ENCODE peak calls at places on chromosomes 3 and 15, in six cellular contexts. E is mesendoderm; D is uterus; L is dorsolateral prefrontal cortex; X is aorta; K is CD4-positive, CD25-positive, alpha-beta regulatory T cell. Z is an unnamed sample.

GRCh38 chr3:53834429-53835095 is 11.7 kb downstream of the CHDH start:
- DNase-seq in E (no peak), D (no peak), L (no peak), X (no peak), K (no peak), Z (no peak)

GRCh38 chr3:4994823-4995499 is 15.7 kb downstream of the BHLHE40 start:
- DNase-seq in E (peak; percentile 81), D (peak; percentile 66), L (no peak), X (peak; percentile 93), K (no peak), Z (no peak)

GRCh38 chr3:48405343-48405881 is 24.5 kb downstream of the PLXNB1 start:
- DNase-seq in E (no peak), D (no peak), L (no peak), X (peak; percentile 52), K (no peak), Z (no peak)

GRCh38 chr3:89113887-89114840 is 6.7 kb downstream of the EPHA3 start:
- DNase-seq in E (peak; percentile 88), D (peak; percentile 57), L (peak; percentile 27), X (peak; percentile 62), K (no peak), Z (peak; percentile 80)

GRCh38 chr3:13590841-13591515 is 42.1 kb downstream of the FBLN2 start:
- DNase-seq in E (no peak), D (no peak), L (peak; percentile 53), X (no peak), K (no peak), Z (no peak)

GRCh38 chr3:62604301-62604700 is 231.0 kb upstream of the FEZF2 start:
- DNase-seq in E (no peak), D (no peak), L (no peak), X (no peak), K (no peak), Z (peak; percentile 1)

GRCh38 chr15:74784854-74785715 is 3.2 kb downstream of the CSK start:
- DNase-seq in E (no peak), D (no peak), L (no peak), X (no peak), K (no peak), Z (no peak)

GRCh38 chr3:17023006-17023664 is 138.4 kb downstream of the PLCL2 start:
- DNase-seq in E (no peak), D (no peak), L (no peak), X (no peak), K (no peak), Z (no peak)

GRCh38 chr3:70933105-70933810 is 620.8 kb upstream of the MDFIC2 start:
- DNase-seq in E (no peak), D (no peak), L (no peak), X (no peak), K (no peak), Z (peak; percentile 22)

GRCh38 chr15:77148191-77148590 is 77.3 kb upstream of the TSPAN3 start:
- DNase-seq in E (no peak), D (no peak), L (no peak), X (no peak), K (no peak), Z (no peak)

GRCh38 chr3:63654246-63654645 is 1.8 kb downstream of the SNTN start:
- DNase-seq in E (no peak), D (no peak), L (no peak), X (no peak), K (no peak), Z (no peak)

GRCh38 chr3:195455789-195456188 is 13.0 kb upstream of the ACAP2 start:
- DNase-seq in E (no peak), D (no peak), L (no peak), X (no peak), K (no peak), Z (no peak)

DNA sequence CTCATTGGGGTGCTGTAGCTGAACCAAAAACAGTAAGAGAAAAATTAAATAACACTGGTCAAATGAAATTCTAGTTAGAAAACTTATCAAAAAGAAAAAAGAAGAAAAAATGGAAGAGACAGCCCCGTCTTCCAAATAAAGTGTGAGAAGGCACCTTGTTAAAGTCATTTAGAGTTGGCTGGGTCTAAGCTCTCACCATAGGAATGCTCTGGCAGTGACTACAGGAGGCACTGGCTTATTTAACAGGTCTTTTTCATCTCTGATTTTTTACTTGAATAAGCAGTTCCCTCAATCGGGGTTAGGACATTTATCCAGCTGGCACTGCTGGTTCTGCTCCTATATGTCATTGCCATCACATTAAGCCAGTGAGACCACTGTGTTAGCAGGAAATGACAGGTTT is 1.6 kb upstream of the ABI3BP start:
- DNase-seq in E (no peak), D (no peak), L (no peak), X (no peak), K (no peak), Z (no peak)
- H3K27ac ChIP-seq in E (no peak overlapping the region), D (no peak overlapping the region), L (no peak overlapping the region), X (no peak overlapping the region), K (no peak overlapping the region), Z (no peak overlapping the region)

DNA sequence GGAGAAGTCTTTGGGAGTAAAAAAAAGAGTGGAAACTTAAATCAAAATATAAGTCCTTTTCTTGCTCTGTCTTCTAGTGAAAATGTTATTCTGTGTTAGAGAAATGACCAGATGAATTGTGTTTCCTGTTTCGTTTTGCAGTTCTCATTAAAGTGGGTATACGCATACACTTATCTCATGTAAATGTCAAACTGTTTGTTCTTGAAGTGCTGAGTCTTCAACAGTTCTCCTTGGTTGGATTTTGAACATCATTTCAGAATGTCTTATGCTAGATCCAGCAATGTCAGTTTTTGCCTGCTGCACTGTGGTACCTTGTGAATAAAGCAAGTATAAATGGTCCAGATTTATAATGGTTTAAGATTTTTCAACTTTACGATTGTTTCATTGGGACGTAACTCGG is 105.9 kb downstream of the FNDC3B start:
- DNase-seq in E (no peak), D (no peak), L (no peak), X (no peak), K (no peak), Z (no peak)
- H3K27ac ChIP-seq in E (no peak overlapping the region), D (peak overlapping the region; percentile 13), L (no peak overlapping the region), X (no peak overlapping the region), K (peak overlapping the region; percentile 51), Z (no peak overlapping the region)

GRCh38 chr3:132286035-132286434 is 31.2 kb upstream of the ACP3 start:
- DNase-seq in E (no peak), D (no peak), L (no peak), X (no peak), K (no peak), Z (no peak)

GRCh38 chr3:132283440-132283839 is 33.8 kb upstream of the ACP3 start:
- DNase-seq in E (peak; percentile 55), D (no peak), L (no peak), X (no peak), K (no peak), Z (no peak)

GRCh38 chr3:132285620-132285945 is 31.6 kb upstream of the ACP3 start:
- DNase-seq in E (peak; percentile 91), D (no peak), L (no peak), X (no peak), K (no peak), Z (no peak)

GRCh38 chr3:132284006-132284405 is 33.2 kb upstream of the ACP3 start:
- DNase-seq in E (peak; percentile 86), D (no peak), L (no peak), X (no peak), K (no peak), Z (no peak)

DNA sequence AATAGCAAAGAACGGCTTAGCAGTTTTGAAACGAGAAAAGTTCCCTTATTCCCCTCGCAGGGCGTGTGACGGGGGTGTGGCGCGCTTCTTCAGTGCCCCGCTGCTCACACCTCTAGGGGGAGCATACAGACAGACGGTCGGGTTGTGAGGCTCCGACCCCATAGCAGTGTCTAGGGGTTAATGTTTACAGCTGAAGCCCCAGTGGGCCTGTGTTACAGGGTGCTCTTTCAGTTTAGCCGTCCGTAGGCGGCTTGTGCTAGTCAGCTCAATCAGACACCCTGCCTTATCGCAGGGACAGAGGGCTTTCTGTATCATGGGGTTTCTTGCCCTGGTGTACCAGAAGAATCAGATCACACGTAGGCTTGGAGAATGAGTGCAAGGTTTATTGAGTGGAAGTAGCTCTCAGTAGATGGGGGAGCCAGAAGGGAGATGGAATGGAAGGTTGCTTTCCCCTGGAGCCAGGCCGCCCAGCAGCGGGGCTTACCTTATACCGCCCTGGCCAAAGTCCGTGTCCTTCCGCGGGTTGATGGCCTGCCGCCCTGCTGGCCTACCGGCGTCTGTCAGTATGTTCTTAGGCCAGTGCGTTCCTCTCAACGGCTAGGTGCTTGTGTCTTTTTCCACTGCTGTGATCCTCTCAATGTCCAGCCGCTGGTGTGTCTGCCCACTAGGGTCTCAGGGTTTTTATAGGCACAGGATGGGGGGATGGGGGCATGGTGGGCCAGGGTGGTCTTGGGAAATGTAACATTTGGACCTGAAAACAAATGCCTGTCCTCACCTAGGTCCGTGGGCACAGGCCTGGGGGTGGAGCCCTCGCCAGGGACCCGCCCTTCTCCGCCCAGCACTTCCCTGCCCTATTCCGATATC is 32.2 kb upstream of the ACP3 start:
- DNase-seq in E (peak; percentile 70), D (no peak), L (no peak), X (peak; percentile 54), K (no peak), Z (no peak)
- H3K27ac ChIP-seq in E (peak overlapping the region; percentile 81), D (no peak overlapping the region), L (no peak overlapping the region), X (no peak overlapping the region), K (no peak overlapping the region), Z (no peak overlapping the region)

GRCh38 chr15:100297812-100298211 is 44.0 kb downstream of the ADAMTS17 start:
- DNase-seq in E (no peak), D (no peak), L (no peak), X (no peak), K (no peak), Z (no peak)
- H3K27ac ChIP-seq in E (no peak overlapping the region), D (no peak overlapping the region), L (no peak overlapping the region), X (no peak overlapping the region), K (no peak overlapping the region), Z (no peak overlapping the region)

GRCh38 chr3:110389005-110389404 is 682.6 kb upstream of the NECTIN3 start:
- DNase-seq in E (no peak), D (no peak), L (no peak), X (no peak), K (no peak), Z (no peak)

GRCh38 chr3:110391640-110392395 is 679.8 kb upstream of the NECTIN3 start:
- DNase-seq in E (no peak), D (no peak), L (no peak), X (no peak), K (no peak), Z (no peak)

GRCh38 chr3:110391045-110391444 is 680.6 kb upstream of the NECTIN3 start:
- DNase-seq in E (no peak), D (no peak), L (no peak), X (no peak), K (no peak), Z (no peak)
- H3K27ac ChIP-seq in E (no peak overlapping the region), D (no peak overlapping the region), L (no peak overlapping the region), X (no peak overlapping the region), K (no peak overlapping the region), Z (no peak overlapping the region)

Z was measured in A673.